ENCODE peak calls at places on chromosomes 12 and 14, in ten cellular contexts. One of them, this sample, is unnamed.

GRCh38 chr12:110282343-110282860 is 1.4 kb downstream of the ATP2A2 start:
- DNase-seq in M059J: no peak
- DNase-seq in Daoy: no peak
- DNase-seq in stimulated activated CD4-positive, alpha-beta T cell treated with anti-CD3 and anti-CD28 coated beads, Interleukin-4, amount 100 ng/mL, for 24 hours: no peak
- DNase-seq in transverse colon: no peak
- DNase-seq in body of pancreas: no peak
- DNase-seq in aorta: no peak
- DNase-seq in NCI-H1105: no peak
- DNase-seq in T-cell: no peak
- DNase-seq in GM03348: no peak
- DNase-seq in this sample: no peak

GRCh38 chr14:102760485-102761193 is 16.6 kb upstream of the TRAF3 start:
- DNase-seq in M059J: no peak
- DNase-seq in Daoy: no peak
- DNase-seq in stimulated activated CD4-positive, alpha-beta T cell treated with anti-CD3 and anti-CD28 coated beads, Interleukin-4, amount 100 ng/mL, for 24 hours: no peak
- DNase-seq in transverse colon: no peak
- DNase-seq in body of pancreas: no peak
- DNase-seq in aorta: no peak
- DNase-seq in NCI-H1105: no peak
- DNase-seq in T-cell: no peak
- DNase-seq in GM03348: no peak
- DNase-seq in this sample: no peak

GRCh38 chr12:113322353-113322752 is 12.6 kb downstream of the SLC8B1 start:
- DNase-seq in M059J: peak
- DNase-seq in Daoy: no peak
- DNase-seq in stimulated activated CD4-positive, alpha-beta T cell treated with anti-CD3 and anti-CD28 coated beads, Interleukin-4, amount 100 ng/mL, for 24 hours: no peak
- DNase-seq in transverse colon: no peak
- DNase-seq in body of pancreas: no peak
- DNase-seq in aorta: no peak
- DNase-seq in NCI-H1105: no peak
- DNase-seq in T-cell: no peak
- DNase-seq in GM03348: peak
- DNase-seq in this sample: no peak

GRCh38 chr12:116609715-116610114 is 50.5 kb downstream of the MAP1LC3B2 start:
- DNase-seq in M059J: no peak
- DNase-seq in Daoy: peak
- DNase-seq in stimulated activated CD4-positive, alpha-beta T cell treated with anti-CD3 and anti-CD28 coated beads, Interleukin-4, amount 100 ng/mL, for 24 hours: peak
- DNase-seq in transverse colon: no peak
- DNase-seq in body of pancreas: no peak
- DNase-seq in aorta: peak
- DNase-seq in NCI-H1105: no peak
- DNase-seq in T-cell: peak
- DNase-seq in GM03348: no peak
- DNase-seq in this sample: no peak

GRCh38 chr14:105084741-105085571 is 19.7 kb upstream of the GPR132 start:
- DNase-seq in M059J: no peak
- DNase-seq in Daoy: no peak
- DNase-seq in stimulated activated CD4-positive, alpha-beta T cell treated with anti-CD3 and anti-CD28 coated beads, Interleukin-4, amount 100 ng/mL, for 24 hours: no peak
- DNase-seq in transverse colon: no peak
- DNase-seq in body of pancreas: no peak
- DNase-seq in aorta: peak
- DNase-seq in NCI-H1105: no peak
- DNase-seq in T-cell: no peak
- DNase-seq in GM03348: no peak
- DNase-seq in this sample: no peak

GRCh38 chr12:104218935-104219334 is 3.4 kb downstream of the TXNRD1 start:
- DNase-seq in M059J: peak
- DNase-seq in Daoy: peak
- DNase-seq in stimulated activated CD4-positive, alpha-beta T cell treated with anti-CD3 and anti-CD28 coated beads, Interleukin-4, amount 100 ng/mL, for 24 hours: no peak
- DNase-seq in transverse colon: no peak
- DNase-seq in body of pancreas: no peak
- DNase-seq in aorta: no peak
- DNase-seq in NCI-H1105: no peak
- DNase-seq in T-cell: no peak
- DNase-seq in GM03348: no peak
- DNase-seq in this sample: no peak

GRCh38 chr12:6554168-6554989 is 1.5 kb downstream of the IFFO1 start:
- DNase-seq in M059J: peak
- DNase-seq in Daoy: peak
- DNase-seq in stimulated activated CD4-positive, alpha-beta T cell treated with anti-CD3 and anti-CD28 coated beads, Interleukin-4, amount 100 ng/mL, for 24 hours: peak
- DNase-seq in transverse colon: peak
- DNase-seq in body of pancreas: peak
- DNase-seq in aorta: peak
- DNase-seq in NCI-H1105: peak
- DNase-seq in T-cell: peak
- DNase-seq in GM03348: peak
- DNase-seq in this sample: peak

GRCh38 chr14:99754141-99755067 is 38.8 kb upstream of the EML1 start:
- DNase-seq in M059J: peak
- DNase-seq in Daoy: peak
- DNase-seq in stimulated activated CD4-positive, alpha-beta T cell treated with anti-CD3 and anti-CD28 coated beads, Interleukin-4, amount 100 ng/mL, for 24 hours: peak
- DNase-seq in transverse colon: no peak
- DNase-seq in body of pancreas: no peak
- DNase-seq in aorta: peak
- DNase-seq in NCI-H1105: no peak
- DNase-seq in T-cell: no peak
- DNase-seq in GM03348: no peak
- DNase-seq in this sample: no peak

GRCh38 chr12:5487971-5488955 is 56.4 kb downstream of the NTF3 start:
- DNase-seq in M059J: peak
- DNase-seq in Daoy: peak
- DNase-seq in stimulated activated CD4-positive, alpha-beta T cell treated with anti-CD3 and anti-CD28 coated beads, Interleukin-4, amount 100 ng/mL, for 24 hours: no peak
- DNase-seq in transverse colon: no peak
- DNase-seq in body of pancreas: no peak
- DNase-seq in aorta: no peak
- DNase-seq in NCI-H1105: no peak
- DNase-seq in T-cell: no peak
- DNase-seq in GM03348: peak
- DNase-seq in this sample: no peak

GRCh38 chr12:62210422-62210821 is 49.8 kb upstream of the USP15 start:
- DNase-seq in M059J: peak
- DNase-seq in Daoy: peak
- DNase-seq in stimulated activated CD4-positive, alpha-beta T cell treated with anti-CD3 and anti-CD28 coated beads, Interleukin-4, amount 100 ng/mL, for 24 hours: peak
- DNase-seq in transverse colon: peak
- DNase-seq in body of pancreas: peak
- DNase-seq in aorta: peak
- DNase-seq in NCI-H1105: no peak
- DNase-seq in T-cell: peak
- DNase-seq in GM03348: peak
- DNase-seq in this sample: no peak

GRCh38 chr12:33472299-33472698 is 32.7 kb upstream of the SYT10 start:
- DNase-seq in M059J: peak
- DNase-seq in Daoy: no peak
- DNase-seq in stimulated activated CD4-positive, alpha-beta T cell treated with anti-CD3 and anti-CD28 coated beads, Interleukin-4, amount 100 ng/mL, for 24 hours: no peak
- DNase-seq in transverse colon: no peak
- DNase-seq in body of pancreas: no peak
- DNase-seq in aorta: no peak
- DNase-seq in NCI-H1105: no peak
- DNase-seq in T-cell: no peak
- DNase-seq in GM03348: no peak
- DNase-seq in this sample: no peak

GRCh38 chr12:9334026-9334692 is 126.0 kb upstream of the PZP start:
- DNase-seq in M059J: no peak
- DNase-seq in Daoy: no peak
- DNase-seq in stimulated activated CD4-positive, alpha-beta T cell treated with anti-CD3 and anti-CD28 coated beads, Interleukin-4, amount 100 ng/mL, for 24 hours: no peak
- DNase-seq in transverse colon: no peak
- DNase-seq in body of pancreas: no peak
- DNase-seq in aorta: no peak
- DNase-seq in NCI-H1105: no peak
- DNase-seq in T-cell: no peak
- DNase-seq in GM03348: no peak
- DNase-seq in this sample: no peak

GRCh38 chr12:129067482-129067881 is 214.2 kb downstream of the GLT1D1 start:
- DNase-seq in M059J: no peak
- DNase-seq in Daoy: peak
- DNase-seq in stimulated activated CD4-positive, alpha-beta T cell treated with anti-CD3 and anti-CD28 coated beads, Interleukin-4, amount 100 ng/mL, for 24 hours: no peak
- DNase-seq in transverse colon: no peak
- DNase-seq in body of pancreas: no peak
- DNase-seq in aorta: no peak
- DNase-seq in NCI-H1105: no peak
- DNase-seq in T-cell: no peak
- DNase-seq in GM03348: no peak
- DNase-seq in this sample: no peak

GRCh38 chr14:66503532-66503931 is 4.4 kb upstream of the GPHN start:
- DNase-seq in M059J: no peak
- DNase-seq in Daoy: no peak
- DNase-seq in stimulated activated CD4-positive, alpha-beta T cell treated with anti-CD3 and anti-CD28 coated beads, Interleukin-4, amount 100 ng/mL, for 24 hours: no peak
- DNase-seq in transverse colon: no peak
- DNase-seq in body of pancreas: no peak
- DNase-seq in aorta: no peak
- DNase-seq in NCI-H1105: peak
- DNase-seq in T-cell: no peak
- DNase-seq in GM03348: no peak
- DNase-seq in this sample: no peak

GRCh38 chr12:121718653-121719239 is 6.2 kb downstream of the TMEM120B start:
- DNase-seq in M059J: peak
- DNase-seq in Daoy: no peak
- DNase-seq in stimulated activated CD4-positive, alpha-beta T cell treated with anti-CD3 and anti-CD28 coated beads, Interleukin-4, amount 100 ng/mL, for 24 hours: no peak
- DNase-seq in transverse colon: no peak
- DNase-seq in body of pancreas: no peak
- DNase-seq in aorta: no peak
- DNase-seq in NCI-H1105: no peak
- DNase-seq in T-cell: no peak
- DNase-seq in GM03348: no peak
- DNase-seq in this sample: no peak

GRCh38 chr12:2636741-2637140 is 158.0 kb upstream of the FKBP4 start:
- DNase-seq in M059J: no peak
- DNase-seq in Daoy: no peak
- DNase-seq in stimulated activated CD4-positive, alpha-beta T cell treated with anti-CD3 and anti-CD28 coated beads, Interleukin-4, amount 100 ng/mL, for 24 hours: no peak
- DNase-seq in transverse colon: no peak
- DNase-seq in body of pancreas: no peak
- DNase-seq in aorta: peak
- DNase-seq in NCI-H1105: no peak
- DNase-seq in T-cell: no peak
- DNase-seq in GM03348: no peak
- DNase-seq in this sample: no peak

GRCh38 chr12:112161711-112162110 is 36.4 kb downstream of the TRAFD1 start:
- DNase-seq in M059J: no peak
- DNase-seq in Daoy: no peak
- DNase-seq in stimulated activated CD4-positive, alpha-beta T cell treated with anti-CD3 and anti-CD28 coated beads, Interleukin-4, amount 100 ng/mL, for 24 hours: no peak
- DNase-seq in transverse colon: no peak
- DNase-seq in body of pancreas: no peak
- DNase-seq in aorta: peak
- DNase-seq in NCI-H1105: no peak
- DNase-seq in T-cell: no peak
- DNase-seq in GM03348: no peak
- DNase-seq in this sample: no peak

GRCh38 chr12:121277367-121277744 is 19.2 kb downstream of the CAMKK2 start:
- DNase-seq in M059J: no peak
- DNase-seq in Daoy: no peak
- DNase-seq in stimulated activated CD4-positive, alpha-beta T cell treated with anti-CD3 and anti-CD28 coated beads, Interleukin-4, amount 100 ng/mL, for 24 hours: no peak
- DNase-seq in transverse colon: no peak
- DNase-seq in body of pancreas: no peak
- DNase-seq in aorta: no peak
- DNase-seq in NCI-H1105: no peak
- DNase-seq in T-cell: no peak
- DNase-seq in GM03348: no peak
- DNase-seq in this sample: no peak

GRCh38 chr12:114013601-114014345 is 47.6 kb upstream of the RBM19 start:
- DNase-seq in M059J: peak
- DNase-seq in Daoy: peak
- DNase-seq in stimulated activated CD4-positive, alpha-beta T cell treated with anti-CD3 and anti-CD28 coated beads, Interleukin-4, amount 100 ng/mL, for 24 hours: no peak
- DNase-seq in transverse colon: no peak
- DNase-seq in body of pancreas: no peak
- DNase-seq in aorta: no peak
- DNase-seq in NCI-H1105: peak
- DNase-seq in T-cell: no peak
- DNase-seq in GM03348: peak
- DNase-seq in this sample: no peak

GRCh38 chr12:67377541-67377940 is 108.4 kb downstream of the CAND1 start:
- DNase-seq in M059J: no peak
- DNase-seq in Daoy: no peak
- DNase-seq in stimulated activated CD4-positive, alpha-beta T cell treated with anti-CD3 and anti-CD28 coated beads, Interleukin-4, amount 100 ng/mL, for 24 hours: no peak
- DNase-seq in transverse colon: no peak
- DNase-seq in body of pancreas: no peak
- DNase-seq in aorta: no peak
- DNase-seq in NCI-H1105: no peak
- DNase-seq in T-cell: no peak
- DNase-seq in GM03348: no peak
- DNase-seq in this sample: no peak

GRCh38 chr14:21070083-21070609 is at the start of gene ARHGEF40:
- DNase-seq in M059J: peak
- DNase-seq in Daoy: peak
- DNase-seq in stimulated activated CD4-positive, alpha-beta T cell treated with anti-CD3 and anti-CD28 coated beads, Interleukin-4, amount 100 ng/mL, for 24 hours: peak
- DNase-seq in transverse colon: peak
- DNase-seq in body of pancreas: peak
- DNase-seq in aorta: peak
- DNase-seq in NCI-H1105: peak
- DNase-seq in T-cell: no peak
- DNase-seq in GM03348: peak
- DNase-seq in this sample: peak

GRCh38 chr14:21486640-21487087 is 9.7 kb downstream of the TOX4 start:
- DNase-seq in M059J: peak
- DNase-seq in Daoy: no peak
- DNase-seq in stimulated activated CD4-positive, alpha-beta T cell treated with anti-CD3 and anti-CD28 coated beads, Interleukin-4, amount 100 ng/mL, for 24 hours: no peak
- DNase-seq in transverse colon: no peak
- DNase-seq in body of pancreas: no peak
- DNase-seq in aorta: no peak
- DNase-seq in NCI-H1105: no peak
- DNase-seq in T-cell: no peak
- DNase-seq in GM03348: peak
- DNase-seq in this sample: no peak

GRCh38 chr12:122895757-122896636 is at the start of gene VPS37B:
- DNase-seq in M059J: peak
- DNase-seq in Daoy: peak
- DNase-seq in stimulated activated CD4-positive, alpha-beta T cell treated with anti-CD3 and anti-CD28 coated beads, Interleukin-4, amount 100 ng/mL, for 24 hours: peak
- DNase-seq in transverse colon: peak
- DNase-seq in body of pancreas: peak
- DNase-seq in aorta: peak
- DNase-seq in NCI-H1105: peak
- DNase-seq in T-cell: peak
- DNase-seq in GM03348: peak
- DNase-seq in this sample: peak

GRCh38 chr14:49598182-49598478 is 610 bp upstream of the LRR1 start:
- DNase-seq in M059J: no peak
- DNase-seq in Daoy: no peak
- DNase-seq in stimulated activated CD4-positive, alpha-beta T cell treated with anti-CD3 and anti-CD28 coated beads, Interleukin-4, amount 100 ng/mL, for 24 hours: no peak
- DNase-seq in transverse colon: peak
- DNase-seq in body of pancreas: no peak
- DNase-seq in aorta: no peak
- DNase-seq in NCI-H1105: no peak
- DNase-seq in T-cell: no peak
- DNase-seq in GM03348: peak
- DNase-seq in this sample: no peak

GRCh38 chr12:120072472-120072871 is 44.1 kb downstream of the RAB35 start:
- DNase-seq in M059J: no peak
- DNase-seq in Daoy: no peak
- DNase-seq in stimulated activated CD4-positive, alpha-beta T cell treated with anti-CD3 and anti-CD28 coated beads, Interleukin-4, amount 100 ng/mL, for 24 hours: no peak
- DNase-seq in transverse colon: no peak
- DNase-seq in body of pancreas: no peak
- DNase-seq in aorta: peak
- DNase-seq in NCI-H1105: no peak
- DNase-seq in T-cell: no peak
- DNase-seq in GM03348: no peak
- DNase-seq in this sample: no peak

GRCh38 chr12:128705140-128705539 is 118.6 kb downstream of the SLC15A4 start:
- DNase-seq in M059J: no peak
- DNase-seq in Daoy: no peak
- DNase-seq in stimulated activated CD4-positive, alpha-beta T cell treated with anti-CD3 and anti-CD28 coated beads, Interleukin-4, amount 100 ng/mL, for 24 hours: no peak
- DNase-seq in transverse colon: no peak
- DNase-seq in body of pancreas: no peak
- DNase-seq in aorta: no peak
- DNase-seq in NCI-H1105: no peak
- DNase-seq in T-cell: no peak
- DNase-seq in GM03348: no peak
- DNase-seq in this sample: no peak

GRCh38 chr14:100104523-100105300 is 39.5 kb downstream of the EVL start:
- DNase-seq in M059J: peak
- DNase-seq in Daoy: peak
- DNase-seq in stimulated activated CD4-positive, alpha-beta T cell treated with anti-CD3 and anti-CD28 coated beads, Interleukin-4, amount 100 ng/mL, for 24 hours: no peak
- DNase-seq in transverse colon: no peak
- DNase-seq in body of pancreas: no peak
- DNase-seq in aorta: no peak
- DNase-seq in NCI-H1105: no peak
- DNase-seq in T-cell: no peak
- DNase-seq in GM03348: no peak
- DNase-seq in this sample: no peak

GRCh38 chr12:89889051-89889450 is 180.4 kb upstream of the ATP2B1 start:
- DNase-seq in M059J: peak
- DNase-seq in Daoy: no peak
- DNase-seq in stimulated activated CD4-positive, alpha-beta T cell treated with anti-CD3 and anti-CD28 coated beads, Interleukin-4, amount 100 ng/mL, for 24 hours: no peak
- DNase-seq in transverse colon: no peak
- DNase-seq in body of pancreas: no peak
- DNase-seq in aorta: no peak
- DNase-seq in NCI-H1105: no peak
- DNase-seq in T-cell: no peak
- DNase-seq in GM03348: peak
- DNase-seq in this sample: no peak